ENCODE peak calls at places on chromosome 9, in eight cellular contexts. K, G, L, H, D, W, X and J are unnamed samples.

GRCh38 chr9:36499156-36499886 is 73.4 kb upstream of the MELK start:
- DNase-seq in K (no peak), G (no peak), L (no peak), H (no peak), D (no peak), W (no peak), X (no peak), J (no peak)

GRCh38 chr9:81595887-81596558 is 93.3 kb downstream of the TLE1 start:
- DNase-seq in K (no peak), G (no peak), L (no peak), H (no peak), D (no peak), W (no peak), X (no peak), J (no peak)

GRCh38 chr9:130740218-130741023 is 46.8 kb downstream of the EXOSC2 start:
- DNase-seq in K (no peak), G (no peak), L (no peak), H (no peak), D (no peak), W (no peak), X (no peak), J (no peak)

GRCh38 chr9:18448101-18448500 is 25.9 kb upstream of the ADAMTSL1 start:
- DNase-seq in K (no peak), G (no peak), L (no peak), H (no peak), D (no peak), W (no peak), X (no peak), J (no peak)

GRCh38 chr9:92759990-92760893 is 4.4 kb downstream of the BICD2 start:
- DNase-seq in K (no peak), G (no peak), L (no peak), H (peak), D (no peak), W (no peak), X (no peak), J (peak)

GRCh38 chr9:37542895-37543294 is 33.3 kb downstream of the FBXO10 start:
- DNase-seq in K (no peak), G (no peak), L (no peak), H (no peak), D (no peak), W (no peak), X (no peak), J (no peak)

GRCh38 chr9:7976167-7976755 is 176.7 kb upstream of the DMAC1 start:
- DNase-seq in K (no peak), G (no peak), L (no peak), H (no peak), D (no peak), W (peak), X (no peak), J (no peak)

GRCh38 chr9:15498246-15499018 is 12.3 kb downstream of the PSIP1 start:
- DNase-seq in K (no peak), G (no peak), L (no peak), H (no peak), D (no peak), W (no peak), X (no peak), J (no peak)

GRCh38 chr9:13054381-13054780 is 225.1 kb downstream of the MPDZ start:
- DNase-seq in K (no peak), G (no peak), L (no peak), H (no peak), D (no peak), W (no peak), X (no peak), J (no peak)

GRCh38 chr9:114055061-114055460 is 23.0 kb downstream of the AMBP start:
- DNase-seq in K (no peak), G (peak), L (no peak), H (no peak), D (no peak), W (no peak), X (no peak), J (no peak)

DNA sequence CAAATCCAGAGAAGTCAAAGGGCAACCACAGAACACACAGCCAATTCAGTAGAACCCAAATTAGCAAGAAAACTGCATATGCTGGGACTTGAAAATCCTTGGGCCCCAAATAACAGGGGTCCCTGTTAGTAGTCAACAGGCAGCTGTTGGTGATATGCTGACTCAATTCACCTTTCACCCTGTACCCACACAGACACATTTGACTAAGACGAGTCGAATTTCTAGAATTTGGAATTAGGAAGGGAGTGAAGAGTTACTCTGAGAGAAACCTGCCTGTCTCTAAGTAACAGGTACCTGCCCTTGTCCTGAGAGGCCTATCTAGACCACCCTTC is 817 bp upstream of the VCP start:
- DNase-seq in K (no peak), G (no peak), L (no peak), H (no peak), D (no peak), W (no peak), X (no peak), J (no peak)
- H3K4me3 ChIP-seq in K (no peak), G (no peak), L (no peak), H (peak), D (no peak), W (peak), X (no peak), J (peak)

GRCh38 chr9:109450346-109450745 is 47.8 kb downstream of the PTPN3 start:
- DNase-seq in K (no peak), G (no peak), L (no peak), H (no peak), D (no peak), W (no peak), X (no peak), J (no peak)

GRCh38 chr9:109453210-109453842 is 44.8 kb downstream of the PTPN3 start:
- DNase-seq in K (peak), G (no peak), L (peak), H (no peak), D (no peak), W (no peak), X (peak), J (no peak)

GRCh38 chr9:109452761-109453160 is 45.3 kb downstream of the PTPN3 start:
- DNase-seq in K (peak), G (no peak), L (peak), H (no peak), D (no peak), W (no peak), X (peak), J (no peak)

GRCh38 chr9:109449036-109449798 is 48.9 kb downstream of the PTPN3 start:
- DNase-seq in K (peak), G (no peak), L (no peak), H (no peak), D (no peak), W (no peak), X (no peak), J (no peak)

DNA sequence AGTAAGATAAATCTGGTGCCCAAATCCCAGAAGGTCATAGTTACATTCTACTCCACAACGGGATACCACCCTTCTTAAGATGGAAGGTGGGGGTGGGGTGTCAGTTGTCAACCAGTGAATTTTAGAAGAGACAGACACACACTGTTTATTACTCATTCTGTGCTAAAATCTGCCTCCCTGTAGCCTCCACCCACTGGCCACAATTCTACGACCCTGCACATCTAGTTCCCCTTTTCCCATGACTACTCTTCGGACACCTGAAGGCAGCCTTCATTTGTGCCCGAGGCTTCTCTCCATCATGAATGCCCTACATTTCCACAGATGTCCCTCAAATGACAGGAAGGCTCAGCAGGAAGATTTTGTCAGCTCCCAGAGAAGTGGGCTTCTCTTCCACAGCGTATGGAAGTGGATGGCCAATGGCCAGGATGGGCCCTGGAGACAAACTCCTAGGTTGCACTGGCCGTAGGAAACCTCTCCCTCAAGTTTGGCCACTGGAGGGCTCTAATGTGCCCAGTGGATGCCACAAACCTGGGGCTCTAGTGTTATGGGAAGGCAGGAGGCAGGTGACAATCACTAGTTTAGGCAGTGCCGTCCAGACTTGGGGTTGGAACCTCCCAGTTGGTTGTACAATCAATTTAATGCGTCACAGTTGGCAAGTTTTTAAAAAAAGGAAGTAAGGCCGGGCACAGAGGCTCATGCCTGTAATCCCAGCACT is 46.6 kb downstream of the PTPN3 start:
- DNase-seq in K (no peak), G (no peak), L (no peak), H (no peak), D (no peak), W (no peak), X (no peak), J (no peak)
- TF ChIP-seq CTCF in K (peak), G (no peak), L (no peak), H (no peak), D (no peak), W (peak), X (peak), J (no peak)

DNA sequence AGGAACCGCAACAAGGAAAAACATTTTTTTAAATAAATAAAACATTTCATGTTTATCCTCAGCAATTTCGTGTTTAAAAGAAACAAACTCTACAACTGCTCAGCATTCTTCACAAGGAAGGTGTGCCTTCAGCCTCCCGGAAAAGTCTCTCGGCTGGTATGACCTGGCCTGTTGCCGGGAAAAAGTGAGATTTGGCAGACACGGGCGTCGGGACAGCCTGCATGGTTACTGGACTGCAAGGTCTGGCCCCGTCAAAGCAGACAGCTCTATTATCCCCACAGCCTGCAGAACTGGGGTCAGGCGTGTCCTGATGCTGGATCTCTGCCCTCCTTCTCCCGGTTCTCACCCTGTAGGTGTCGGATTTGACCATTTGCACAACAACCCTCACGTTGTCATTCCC is 120.3 kb upstream of the SPATA31C2 start:
- DNase-seq in K (no peak), G (peak), L (no peak), H (no peak), D (no peak), W (no peak), X (peak), J (no peak)
- H3K4me3 ChIP-seq in K (no peak), G (no peak), L (no peak), H (no peak), D (no peak), W (no peak), X (no peak), J (no peak)

GRCh38 chr9:134427153-134427782 is 101.0 kb downstream of the RXRA start:
- DNase-seq in K (no peak), G (no peak), L (no peak), H (no peak), D (no peak), W (no peak), X (no peak), J (no peak)
- TF ChIP-seq CTCF in K (no peak), G (no peak), L (no peak), H (no peak), D (no peak), W (no peak), X (no peak), J (no peak)

GRCh38 chr9:104988539-104988938 is 60.6 kb upstream of the ABCA1 start:
- DNase-seq in K (no peak), G (no peak), L (no peak), H (no peak), D (no peak), W (no peak), X (peak), J (no peak)

GRCh38 chr9:104993291-104993963 is 65.5 kb upstream of the ABCA1 start:
- DNase-seq in K (peak), G (peak), L (no peak), H (peak), D (peak), W (no peak), X (peak), J (peak)

GRCh38 chr9:104997536-104997935 is 69.6 kb upstream of the ABCA1 start:
- DNase-seq in K (no peak), G (no peak), L (no peak), H (no peak), D (no peak), W (no peak), X (no peak), J (no peak)

GRCh38 chr9:104991144-104991953 is 63.4 kb upstream of the ABCA1 start:
- DNase-seq in K (peak), G (peak), L (no peak), H (peak), D (peak), W (peak), X (peak), J (peak)

GRCh38 chr9:104992696-104993095 is 64.7 kb upstream of the ABCA1 start:
- DNase-seq in K (peak), G (no peak), L (no peak), H (no peak), D (no peak), W (no peak), X (peak), J (no peak)
- H3K4me3 ChIP-seq in K (no peak), G (no peak), L (no peak), H (no peak), D (no peak), W (no peak), X (no peak), J (no peak)